ENCODE peak calls at places on chromosomes 7 and 10, in five cellular contexts. One of them, this sample, is unnamed.

GRCh38 chr10:90859321-90859751 is 1.5 kb upstream of the HTR7 start:
- DNase-seq in activated CD8-positive, alpha-beta memory T cell treated with anti-CD3 and anti-CD28 coated beads, Interleukin-2, amount 50 U/mL, for 48 hours: no peak
- DNase-seq in keratinocyte: no peak
- DNase-seq in nephron progenitor cell: no peak
- DNase-seq in endothelial cell: no peak
- DNase-seq in this sample: no peak

GRCh38 chr7:130421685-130422084 is 19.1 kb downstream of the CEP41 start:
- DNase-seq in keratinocyte: no peak
- DNase-seq in nephron progenitor cell: no peak
- DNase-seq in activated CD8-positive, alpha-beta memory T cell treated with anti-CD3 and anti-CD28 coated beads, Interleukin-2, amount 50 U/mL, for 48 hours: no peak
- DNase-seq in endothelial cell: no peak
- DNase-seq in this sample: no peak

GRCh38 chr10:119396008-119396708 is 146.4 kb downstream of the RGS10 start:
- DNase-seq in endothelial cell: no peak
- DNase-seq in keratinocyte: no peak
- DNase-seq in activated CD8-positive, alpha-beta memory T cell treated with anti-CD3 and anti-CD28 coated beads, Interleukin-2, amount 50 U/mL, for 48 hours: no peak
- DNase-seq in nephron progenitor cell: no peak
- DNase-seq in this sample: no peak

GRCh38 chr10:11098628-11099027 is 81.0 kb downstream of the CELF2 start:
- DNase-seq in endothelial cell: no peak
- DNase-seq in activated CD8-positive, alpha-beta memory T cell treated with anti-CD3 and anti-CD28 coated beads, Interleukin-2, amount 50 U/mL, for 48 hours: no peak
- DNase-seq in keratinocyte: no peak
- DNase-seq in nephron progenitor cell: no peak
- DNase-seq in this sample: no peak

GRCh38 chr7:103866919-103867318 is 122.5 kb downstream of the RELN start:
- DNase-seq in nephron progenitor cell: no peak
- DNase-seq in activated CD8-positive, alpha-beta memory T cell treated with anti-CD3 and anti-CD28 coated beads, Interleukin-2, amount 50 U/mL, for 48 hours: no peak
- DNase-seq in keratinocyte: no peak
- DNase-seq in endothelial cell: no peak
- DNase-seq in this sample: no peak

GRCh38 chr7:47153076-47153475 is 428.8 kb downstream of the TNS3 start:
- DNase-seq in activated CD8-positive, alpha-beta memory T cell treated with anti-CD3 and anti-CD28 coated beads, Interleukin-2, amount 50 U/mL, for 48 hours: no peak
- DNase-seq in keratinocyte: no peak
- DNase-seq in nephron progenitor cell: no peak
- DNase-seq in endothelial cell: no peak
- DNase-seq in this sample: no peak

GRCh38 chr10:97687785-97688781 is 1.0 kb upstream of the AVPI1 start:
- DNase-seq in endothelial cell: no peak
- DNase-seq in nephron progenitor cell: no peak
- DNase-seq in keratinocyte: no peak
- DNase-seq in activated CD8-positive, alpha-beta memory T cell treated with anti-CD3 and anti-CD28 coated beads, Interleukin-2, amount 50 U/mL, for 48 hours: no peak
- DNase-seq in this sample: no peak

GRCh38 chr10:101708870-101709269 is 13.9 kb upstream of the FBXW4 start:
- DNase-seq in activated CD8-positive, alpha-beta memory T cell treated with anti-CD3 and anti-CD28 coated beads, Interleukin-2, amount 50 U/mL, for 48 hours: no peak
- DNase-seq in keratinocyte: no peak
- DNase-seq in nephron progenitor cell: no peak
- DNase-seq in endothelial cell: no peak
- DNase-seq in this sample: no peak

GRCh38 chr7:14432936-14433335 is 443.5 kb upstream of the ETV1 start:
- DNase-seq in keratinocyte: no peak
- DNase-seq in nephron progenitor cell: no peak
- DNase-seq in endothelial cell: no peak
- DNase-seq in activated CD8-positive, alpha-beta memory T cell treated with anti-CD3 and anti-CD28 coated beads, Interleukin-2, amount 50 U/mL, for 48 hours: no peak
- DNase-seq in this sample: no peak

GRCh38 chr10:14859775-14860174 is 18.9 kb upstream of the SUV39H2 start:
- DNase-seq in activated CD8-positive, alpha-beta memory T cell treated with anti-CD3 and anti-CD28 coated beads, Interleukin-2, amount 50 U/mL, for 48 hours: no peak
- DNase-seq in endothelial cell: no peak
- DNase-seq in nephron progenitor cell: no peak
- DNase-seq in keratinocyte: no peak
- DNase-seq in this sample: no peak

GRCh38 chr7:94843553-94843952 is 63.8 kb upstream of the PPP1R9A start:
- DNase-seq in keratinocyte: no peak
- DNase-seq in nephron progenitor cell: no peak
- DNase-seq in endothelial cell: no peak
- DNase-seq in activated CD8-positive, alpha-beta memory T cell treated with anti-CD3 and anti-CD28 coated beads, Interleukin-2, amount 50 U/mL, for 48 hours: no peak
- DNase-seq in this sample: no peak

GRCh38 chr7:151453326-151453791 is 13.4 kb upstream of the CRYGN start:
- DNase-seq in activated CD8-positive, alpha-beta memory T cell treated with anti-CD3 and anti-CD28 coated beads, Interleukin-2, amount 50 U/mL, for 48 hours: peak; percentile 41
- DNase-seq in endothelial cell: no peak
- DNase-seq in keratinocyte: no peak
- DNase-seq in nephron progenitor cell: peak; percentile 40
- DNase-seq in this sample: peak; percentile 83

GRCh38 chr10:12393831-12394230 is 44.5 kb downstream of the CAMK1D start:
- DNase-seq in nephron progenitor cell: no peak
- DNase-seq in activated CD8-positive, alpha-beta memory T cell treated with anti-CD3 and anti-CD28 coated beads, Interleukin-2, amount 50 U/mL, for 48 hours: peak; percentile 34
- DNase-seq in endothelial cell: no peak
- DNase-seq in keratinocyte: no peak
- DNase-seq in this sample: no peak

GRCh38 chr10:63005246-63005645 is 127.9 kb upstream of the NRBF2 start:
- DNase-seq in activated CD8-positive, alpha-beta memory T cell treated with anti-CD3 and anti-CD28 coated beads, Interleukin-2, amount 50 U/mL, for 48 hours: no peak
- DNase-seq in endothelial cell: no peak
- DNase-seq in nephron progenitor cell: no peak
- DNase-seq in keratinocyte: no peak
- DNase-seq in this sample: no peak

GRCh38 chr10:110918269-110918632 is 729 bp downstream of the BBIP1 start:
- DNase-seq in nephron progenitor cell: peak; percentile 96
- DNase-seq in activated CD8-positive, alpha-beta memory T cell treated with anti-CD3 and anti-CD28 coated beads, Interleukin-2, amount 50 U/mL, for 48 hours: no peak
- DNase-seq in endothelial cell: no peak
- DNase-seq in keratinocyte: peak; percentile 59
- DNase-seq in this sample: no peak

GRCh38 chr10:29619273-29619672 is 15.5 kb downstream of the SVIL start:
- DNase-seq in nephron progenitor cell: no peak
- DNase-seq in endothelial cell: no peak
- DNase-seq in keratinocyte: no peak
- DNase-seq in activated CD8-positive, alpha-beta memory T cell treated with anti-CD3 and anti-CD28 coated beads, Interleukin-2, amount 50 U/mL, for 48 hours: no peak
- DNase-seq in this sample: no peak

GRCh38 chr7:54758702-54759665 is at the start of gene SEC61G:
- DNase-seq in activated CD8-positive, alpha-beta memory T cell treated with anti-CD3 and anti-CD28 coated beads, Interleukin-2, amount 50 U/mL, for 48 hours: peak; percentile 96
- DNase-seq in nephron progenitor cell: peak; percentile 93
- DNase-seq in keratinocyte: peak; percentile 83
- DNase-seq in endothelial cell: peak; percentile 95
- DNase-seq in this sample: peak; percentile 98

GRCh38 chr7:55548295-55548731 is 24.0 kb downstream of the VOPP1 start:
- DNase-seq in endothelial cell: no peak
- DNase-seq in keratinocyte: no peak
- DNase-seq in activated CD8-positive, alpha-beta memory T cell treated with anti-CD3 and anti-CD28 coated beads, Interleukin-2, amount 50 U/mL, for 48 hours: no peak
- DNase-seq in nephron progenitor cell: no peak
- DNase-seq in this sample: no peak

GRCh38 chr10:70254795-70255328 is 21.6 kb upstream of the PPA1 start:
- DNase-seq in nephron progenitor cell: no peak
- DNase-seq in keratinocyte: no peak
- DNase-seq in endothelial cell: no peak
- DNase-seq in activated CD8-positive, alpha-beta memory T cell treated with anti-CD3 and anti-CD28 coated beads, Interleukin-2, amount 50 U/mL, for 48 hours: no peak
- DNase-seq in this sample: no peak

GRCh38 chr7:83957333-83957732 is 237.3 kb downstream of the SEMA3A start:
- DNase-seq in nephron progenitor cell: no peak
- DNase-seq in keratinocyte: no peak
- DNase-seq in activated CD8-positive, alpha-beta memory T cell treated with anti-CD3 and anti-CD28 coated beads, Interleukin-2, amount 50 U/mL, for 48 hours: no peak
- DNase-seq in endothelial cell: no peak
- DNase-seq in this sample: no peak

GRCh38 chr10:1036341-1036791 is 10.7 kb upstream of the IDI2 start:
- DNase-seq in nephron progenitor cell: no peak
- DNase-seq in endothelial cell: no peak
- DNase-seq in keratinocyte: no peak
- DNase-seq in activated CD8-positive, alpha-beta memory T cell treated with anti-CD3 and anti-CD28 coated beads, Interleukin-2, amount 50 U/mL, for 48 hours: no peak
- DNase-seq in this sample: no peak